ENCODE peak calls at places on chromosomes 3 and 15, in six cellular contexts. B is substantia nigra; W is COLO829; F is SHP77; X is GM23248; I is stimulated activated naive CD8-positive, alpha-beta T cell treated with anti-CD3 and anti-CD28 coated beads, Interleukin-15, Interleukin-2, amounts not matched to agents 100 U/mL and 50 U/mL, for 24 hours. N is an unnamed sample.

GRCh38 chr3:49674491-49674983 is 386 bp downstream of the APEH start:
- DNase-seq in I (peak; percentile 38), X (no peak), B (no peak), W (no peak), F (no peak), N (peak; percentile 63)

GRCh38 chr3:8985876-8986275 is 22.6 kb upstream of the RAD18 start:
- DNase-seq in I (no peak), X (no peak), F (no peak), W (no peak), B (no peak), N (no peak)

GRCh38 chr3:16419640-16420039 is 93.9 kb downstream of the RFTN1 start:
- DNase-seq in F (no peak), I (no peak), B (no peak), W (peak; percentile 58), X (peak; percentile 65), N (no peak)

GRCh38 chr3:128273841-128274573 is 120.7 kb downstream of the EEFSEC start:
- DNase-seq in X (no peak), I (no peak), W (no peak), F (no peak), B (no peak), N (no peak)

GRCh38 chr15:31472636-31473383 is 146.2 kb downstream of the KLF13 start:
- DNase-seq in B (no peak), X (peak; percentile 68), I (peak; percentile 59), F (no peak), W (no peak), N (no peak)

GRCh38 chr3:28835751-28836150 is 445.1 kb upstream of the RBMS3 start:
- DNase-seq in X (peak; percentile 40), F (no peak), I (no peak), W (no peak), B (peak; percentile 17), N (no peak)

GRCh38 chr15:93018574-93018973 is 70.4 kb downstream of the RGMA start:
- DNase-seq in I (no peak), F (no peak), W (no peak), B (peak; percentile 31), X (peak; percentile 50), N (no peak)

GRCh38 chr3:171620825-171621434 is 160.7 kb upstream of the TNIK start:
- DNase-seq in F (no peak), I (no peak), W (peak; percentile 71), X (peak; percentile 35), B (no peak), N (no peak)

GRCh38 chr15:63881431-63881830 is 47.7 kb upstream of the HERC1 start:
- DNase-seq in I (no peak), W (no peak), F (no peak), B (no peak), X (no peak), N (no peak)

GRCh38 chr3:140898340-140899180 is 43.1 kb upstream of the SLC25A36 start:
- DNase-seq in X (peak; percentile 89), B (peak; percentile 18), W (peak; percentile 54), F (peak; percentile 47), I (no peak), N (no peak)

GRCh38 chr15:68408526-68408925 is 23.4 kb downstream of the ITGA11 start:
- DNase-seq in B (no peak), W (no peak), I (no peak), F (no peak), X (no peak), N (no peak)

GRCh38 chr3:71551286-71551919 is 32.1 kb downstream of the FOXP1 start:
- DNase-seq in I (no peak), F (no peak), B (no peak), X (peak; percentile 78), W (no peak), N (no peak)

GRCh38 chr3:46242120-46242519 is at the start of gene CCR3:
- DNase-seq in X (no peak), B (no peak), W (no peak), F (no peak), I (no peak), N (no peak)